ENCODE peak calls at places on chromosomes 13 and 19, in eight cellular contexts. Y, F, X, P, B, O, W and C are unnamed samples.

GRCh38 chr19:14433454-14434156 is 499 bp downstream of the PKN1 start:
- DNase-seq in Y (no peak), F (no peak), X (no peak), P (peak), B (peak), O (peak), W (no peak), C (no peak)

GRCh38 chr19:33639034-33639681 is 17.4 kb downstream of the CHST8 start:
- DNase-seq in Y (peak), F (no peak), X (no peak), P (no peak), B (no peak), O (no peak), W (no peak), C (no peak)

GRCh38 chr19:42386974-42387707 is 3.0 kb downstream of the CNFN start:
- DNase-seq in Y (no peak), F (peak), X (peak), P (peak), B (peak), O (no peak), W (peak), C (peak)

GRCh38 chr13:114212096-114212495 is 22.6 kb upstream of the CDC16 start:
- DNase-seq in Y (no peak), F (peak), X (peak), P (no peak), B (no peak), O (no peak), W (no peak), C (no peak)

GRCh38 chr19:30314056-30314804 is 58.0 kb upstream of the ZNF536 start:
- DNase-seq in Y (peak), F (no peak), X (no peak), P (no peak), B (peak), O (no peak), W (no peak), C (no peak)

GRCh38 chr19:48635966-48636858 is 967 bp downstream of the DBP start:
- DNase-seq in Y (no peak), F (no peak), X (no peak), P (no peak), B (peak), O (peak), W (no peak), C (no peak)

GRCh38 chr19:408441-409005 is 424 bp downstream of the C2CD4C start:
- DNase-seq in Y (peak), F (no peak), X (no peak), P (peak), B (peak), O (no peak), W (peak), C (peak)

GRCh38 chr13:27541386-27541785 is 78.9 kb downstream of the LNX2 start:
- DNase-seq in Y (no peak), F (no peak), X (no peak), P (no peak), B (no peak), O (no peak), W (no peak), C (no peak)

GRCh38 chr13:44306401-44307192 is 67.0 kb upstream of the SERP2 start:
- DNase-seq in Y (no peak), F (peak), X (peak), P (no peak), B (peak), O (peak), W (peak), C (no peak)

GRCh38 chr19:13034636-13035035 is 39.4 kb downstream of the NFIX start:
- DNase-seq in Y (no peak), F (no peak), X (no peak), P (no peak), B (no peak), O (no peak), W (no peak), C (no peak)

GRCh38 chr19:13031917-13032623 is 36.8 kb downstream of the NFIX start:
- DNase-seq in Y (no peak), F (peak), X (peak), P (no peak), B (no peak), O (no peak), W (peak), C (no peak)

GRCh38 chr19:13033819-13034611 is 38.7 kb downstream of the NFIX start:
- DNase-seq in Y (no peak), F (peak), X (peak), P (peak), B (peak), O (peak), W (peak), C (no peak)

GRCh38 chr19:13032837-13033236 is 37.6 kb downstream of the NFIX start:
- DNase-seq in Y (no peak), F (no peak), X (no peak), P (no peak), B (no peak), O (no peak), W (no peak), C (no peak)

DNA sequence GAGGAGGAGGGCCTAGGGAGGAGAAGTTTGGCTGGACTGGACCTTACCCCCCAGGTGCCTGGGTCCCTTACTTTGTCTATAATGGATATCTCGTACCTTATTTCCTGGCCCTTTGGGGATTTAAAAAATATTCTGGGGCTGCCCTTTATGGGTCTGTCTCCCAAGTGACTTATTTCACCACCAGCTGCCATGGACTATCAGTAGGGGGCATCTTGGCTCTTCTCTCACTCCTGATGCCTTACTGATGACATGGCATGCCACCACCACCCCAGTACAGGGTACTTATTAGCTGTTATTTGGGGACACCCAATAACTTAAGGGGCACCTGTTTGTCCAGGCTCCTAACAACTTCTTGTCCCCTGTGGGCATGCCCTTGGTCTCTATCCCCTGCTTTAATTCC is 38.0 kb downstream of the NFIX start:
- DNase-seq in Y (no peak), F (no peak), X (no peak), P (no peak), B (no peak), O (no peak), W (no peak), C (no peak)
- TF ChIP-seq CTCF in Y (no peak), F (peak), X (no peak), P (peak), B (no peak), O (no peak), W (peak), C (no peak)

GRCh38 chr13:39818953-39819352 is 163.5 kb downstream of the COG6 start:
- DNase-seq in Y (no peak), F (peak), X (peak), P (no peak), B (no peak), O (peak), W (no peak), C (no peak)

GRCh38 chr13:39820606-39821005 is 165.1 kb downstream of the COG6 start:
- DNase-seq in Y (no peak), F (no peak), X (no peak), P (no peak), B (no peak), O (no peak), W (no peak), C (no peak)

GRCh38 chr13:39821977-39822376 is 166.5 kb downstream of the COG6 start:
- DNase-seq in Y (no peak), F (no peak), X (no peak), P (no peak), B (no peak), O (no peak), W (no peak), C (no peak)

GRCh38 chr13:39815345-39816111 is 160.1 kb downstream of the COG6 start:
- DNase-seq in Y (no peak), F (peak), X (peak), P (no peak), B (no peak), O (peak), W (no peak), C (no peak)

DNA sequence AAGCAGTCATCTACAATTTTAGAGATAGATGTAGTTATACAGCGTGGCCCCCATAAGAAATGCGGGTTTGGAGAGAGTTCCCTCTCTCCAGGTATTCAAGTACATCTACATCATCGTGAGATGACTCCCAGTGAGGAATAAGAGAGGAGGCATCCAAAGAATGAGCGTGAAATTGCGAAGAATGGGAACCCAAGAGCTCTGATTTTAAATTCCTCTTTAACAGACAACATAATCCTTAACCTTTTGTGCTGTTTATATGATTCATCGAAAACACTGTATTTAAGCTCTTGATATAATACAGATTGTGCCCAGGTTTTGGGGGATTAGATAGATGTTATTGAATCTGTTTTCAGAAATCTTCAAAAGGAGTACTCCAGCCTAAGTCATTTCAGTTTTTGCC is 161.5 kb downstream of the COG6 start:
- DNase-seq in Y (no peak), F (no peak), X (peak), P (no peak), B (no peak), O (no peak), W (no peak), C (no peak)
- TF ChIP-seq CTCF in Y (no peak), F (no peak), X (no peak), P (no peak), B (no peak), O (no peak), W (no peak), C (no peak)

DNA sequence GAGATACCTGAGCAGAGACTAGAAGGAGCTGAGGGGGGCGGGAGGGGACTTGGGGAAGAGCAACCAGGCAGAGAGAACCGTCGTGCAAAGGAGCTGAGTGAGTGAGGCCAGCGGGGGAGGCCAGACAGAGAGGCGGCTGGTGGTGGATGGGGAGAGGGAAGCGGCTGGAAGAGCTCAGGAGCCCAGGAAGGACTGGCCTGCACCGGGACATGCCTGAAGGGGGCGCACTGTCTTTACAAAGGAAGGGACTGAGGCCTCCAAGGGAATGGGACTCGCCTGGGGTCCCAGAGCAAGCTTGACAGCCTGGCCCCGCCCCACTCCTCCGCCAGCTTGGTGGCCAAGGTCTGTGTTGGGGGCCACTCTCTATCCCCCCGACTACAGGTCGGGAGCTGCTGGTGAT is 14.9 kb downstream of the ONECUT3 start:
- DNase-seq in Y (no peak), F (no peak), X (peak), P (peak), B (no peak), O (no peak), W (peak), C (no peak)
- TF ChIP-seq CTCF in Y (no peak), F (no peak), X (peak), P (peak), B (no peak), O (no peak), W (peak), C (no peak)

GRCh38 chr19:12117203-12117970 is 22.8 kb downstream of the ZNF20 start:
- DNase-seq in Y (no peak), F (no peak), X (no peak), P (no peak), B (no peak), O (no peak), W (no peak), C (no peak)
- TF ChIP-seq CTCF in Y (no peak), F (no peak), X (no peak), P (no peak), B (no peak), O (no peak), W (no peak), C (no peak)

GRCh38 chr19:28208745-28209144 is 1004.2 kb downstream of the UQCRFS1 start:
- DNase-seq in Y (no peak), F (no peak), X (no peak), P (no peak), B (no peak), O (no peak), W (no peak), C (no peak)
- TF ChIP-seq CTCF in Y (no peak), F (no peak), X (no peak), P (no peak), B (no peak), O (no peak), W (no peak), C (no peak)

DNA sequence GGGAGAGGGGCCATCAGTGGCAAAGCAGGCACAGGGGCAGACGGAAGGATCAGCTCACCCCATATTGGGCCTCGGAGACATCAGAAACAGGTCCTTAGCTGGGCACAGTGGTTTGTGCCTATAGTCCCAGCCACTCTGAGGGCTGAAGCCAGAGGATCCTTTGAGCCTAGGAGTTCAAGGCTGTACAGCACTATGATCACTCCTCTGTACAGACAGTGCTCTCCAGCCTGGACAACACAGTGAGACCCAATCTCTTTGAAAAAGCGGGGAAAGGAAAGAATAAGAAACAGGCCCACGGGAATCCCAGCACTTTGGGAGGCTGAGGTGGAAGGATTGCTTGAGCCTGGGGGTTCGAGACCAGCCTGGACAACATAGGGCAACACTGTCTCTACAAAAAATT is 6.0 kb downstream of the SERTAD1 start:
- DNase-seq in Y (no peak), F (no peak), X (no peak), P (no peak), B (no peak), O (no peak), W (no peak), C (no peak)
- TF ChIP-seq CTCF in Y (no peak), F (no peak), X (no peak), P (no peak), B (no peak), O (no peak), W (no peak), C (no peak)

GRCh38 chr13:52746141-52746540 is 6.5 kb upstream of the CNMD start:
- DNase-seq in Y (no peak), F (no peak), X (no peak), P (no peak), B (no peak), O (no peak), W (no peak), C (no peak)

GRCh38 chr13:52743569-52743968 is 3.9 kb upstream of the CNMD start:
- DNase-seq in Y (no peak), F (no peak), X (no peak), P (no peak), B (no peak), O (no peak), W (no peak), C (no peak)

GRCh38 chr13:52739468-52740071 is at the start of gene CNMD:
- DNase-seq in Y (no peak), F (no peak), X (no peak), P (no peak), B (no peak), O (no peak), W (no peak), C (no peak)

GRCh38 chr13:52744842-52745241 is 5.2 kb upstream of the CNMD start:
- DNase-seq in Y (no peak), F (no peak), X (no peak), P (no peak), B (no peak), O (no peak), W (peak), C (no peak)

GRCh38 chr13:52743988-52744387 is 4.4 kb upstream of the CNMD start:
- DNase-seq in Y (no peak), F (no peak), X (no peak), P (no peak), B (no peak), O (no peak), W (no peak), C (no peak)
- TF ChIP-seq CTCF in Y (no peak), F (no peak), X (no peak), P (peak), B (no peak), O (no peak), W (no peak), C (no peak)

DNA sequence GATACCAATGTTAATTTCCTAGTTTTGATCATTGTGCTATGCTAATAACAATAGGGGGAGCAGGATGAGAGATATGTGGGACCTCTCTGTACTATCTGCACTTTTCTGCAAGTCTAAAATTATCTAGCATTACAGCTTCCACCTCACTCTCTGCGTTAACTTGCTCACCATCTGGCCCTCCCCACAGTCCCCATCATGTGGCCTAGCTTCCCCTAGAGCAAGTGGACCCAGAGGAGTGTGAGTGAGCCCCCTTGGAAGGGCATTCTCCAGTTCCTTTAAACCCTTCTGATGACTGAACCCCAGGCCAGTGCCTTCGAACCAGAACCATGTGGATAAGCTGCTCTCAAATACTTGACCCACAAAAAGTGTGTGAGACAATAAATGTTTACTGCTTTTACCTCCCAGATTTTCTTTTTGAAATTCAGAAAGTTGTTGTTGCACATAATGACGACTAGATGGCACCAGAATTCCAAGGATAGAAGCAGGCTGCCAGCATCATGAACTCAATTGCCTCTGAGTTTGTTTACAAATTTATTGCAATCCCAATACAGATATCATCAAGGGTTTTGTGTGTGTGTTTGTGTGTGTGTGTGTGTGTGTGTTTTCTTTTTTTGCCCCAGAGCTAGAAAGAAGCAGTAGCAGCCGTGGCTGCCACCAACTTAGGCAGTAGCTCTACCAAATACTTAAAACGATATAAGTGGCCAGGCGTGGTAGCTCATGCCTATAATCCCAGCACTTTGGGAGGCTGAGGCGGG is 49.0 kb upstream of the ZNF780A start:
- DNase-seq in Y (no peak), F (peak), X (peak), P (peak), B (no peak), O (no peak), W (no peak), C (no peak)
- TF ChIP-seq CTCF in Y (peak), F (peak), X (peak), P (peak), B (peak), O (peak), W (peak), C (peak)